ENCODE peak calls at places on chromosomes 11 and 22, in eight cellular contexts. One of them, this sample, is unnamed. For H3K4me1 and H3K36me3, the result is how much of the 10 kb centered on the place peaks cover.

GRCh38 chr11:98531576-98531975 is 489.2 kb upstream of the CNTN5 start:
- DNase-seq in effector memory CD4-positive, alpha-beta T cell: no peak
- DNase-seq in neuronal stem cell: no peak
- DNase-seq in ovary: no peak
- DNase-seq in aorta: no peak
- DNase-seq in IMR-90: no peak
- DNase-seq in right lobe of liver: no peak
- DNase-seq in BE2C: no peak
- DNase-seq in this sample: no peak

GRCh38 chr22:21778705-21779363 is 43.2 kb upstream of the YPEL1 start:
- DNase-seq in IMR-90: peak
- DNase-seq in effector memory CD4-positive, alpha-beta T cell: no peak
- DNase-seq in neuronal stem cell: no peak
- DNase-seq in ovary: no peak
- DNase-seq in right lobe of liver: no peak
- DNase-seq in aorta: no peak
- DNase-seq in BE2C: no peak
- DNase-seq in this sample: no peak

GRCh38 chr11:61733120-61733978 is 19.1 kb upstream of the MYRF start:
- DNase-seq in IMR-90: peak
- DNase-seq in aorta: peak
- DNase-seq in BE2C: peak
- DNase-seq in right lobe of liver: peak
- DNase-seq in neuronal stem cell: peak
- DNase-seq in effector memory CD4-positive, alpha-beta T cell: peak
- DNase-seq in ovary: peak
- DNase-seq in this sample: peak

GRCh38 chr11:32052218-32052617 is 38.7 kb upstream of the RCN1 start:
- DNase-seq in ovary: peak
- DNase-seq in aorta: peak
- DNase-seq in right lobe of liver: peak
- DNase-seq in effector memory CD4-positive, alpha-beta T cell: peak
- DNase-seq in neuronal stem cell: peak
- DNase-seq in BE2C: peak
- DNase-seq in IMR-90: peak
- DNase-seq in this sample: peak

GRCh38 chr11:63870351-63871197 is 31.7 kb downstream of the MARK2 start:
- DNase-seq in neuronal stem cell: no peak
- DNase-seq in effector memory CD4-positive, alpha-beta T cell: no peak
- DNase-seq in IMR-90: peak
- DNase-seq in right lobe of liver: no peak
- DNase-seq in aorta: no peak
- DNase-seq in ovary: no peak
- DNase-seq in BE2C: no peak
- DNase-seq in this sample: no peak

GRCh38 chr11:44854146-44854545 is 96.5 kb downstream of the TP53I11 start:
- DNase-seq in IMR-90: no peak
- DNase-seq in effector memory CD4-positive, alpha-beta T cell: no peak
- DNase-seq in right lobe of liver: no peak
- DNase-seq in ovary: no peak
- DNase-seq in neuronal stem cell: no peak
- DNase-seq in BE2C: no peak
- DNase-seq in aorta: no peak
- DNase-seq in this sample: no peak

GRCh38 chr11:120183701-120184141 is 27.1 kb upstream of the OAF start:
- DNase-seq in right lobe of liver: no peak
- DNase-seq in BE2C: no peak
- DNase-seq in aorta: no peak
- DNase-seq in IMR-90: no peak
- DNase-seq in effector memory CD4-positive, alpha-beta T cell: no peak
- DNase-seq in ovary: no peak
- DNase-seq in neuronal stem cell: no peak
- DNase-seq in this sample: no peak

GRCh38 chr11:124081496-124081895 is 33.8 kb upstream of the VWA5A start:
- DNase-seq in aorta: no peak
- DNase-seq in effector memory CD4-positive, alpha-beta T cell: no peak
- DNase-seq in ovary: no peak
- DNase-seq in BE2C: no peak
- DNase-seq in IMR-90: no peak
- DNase-seq in right lobe of liver: no peak
- DNase-seq in neuronal stem cell: no peak
- DNase-seq in this sample: no peak

GRCh38 chr11:297666-298405 is 1.5 kb downstream of the IFITM5 start:
- DNase-seq in effector memory CD4-positive, alpha-beta T cell: peak
- DNase-seq in aorta: peak
- DNase-seq in neuronal stem cell: no peak
- DNase-seq in right lobe of liver: peak
- DNase-seq in IMR-90: no peak
- DNase-seq in BE2C: no peak
- DNase-seq in ovary: no peak
- DNase-seq in this sample: no peak

GRCh38 chr11:115503083-115503885 is 931 bp downstream of the CADM1 start:
- DNase-seq in BE2C: peak
- DNase-seq in right lobe of liver: peak
- DNase-seq in effector memory CD4-positive, alpha-beta T cell: no peak
- DNase-seq in aorta: peak
- DNase-seq in ovary: peak
- DNase-seq in IMR-90: peak
- DNase-seq in neuronal stem cell: peak
- DNase-seq in this sample: peak

GRCh38 chr11:103228807-103229206 is 119.6 kb downstream of the DYNC2H1 start:
- DNase-seq in aorta: no peak
- DNase-seq in BE2C: peak
- DNase-seq in right lobe of liver: no peak
- DNase-seq in neuronal stem cell: no peak
- DNase-seq in effector memory CD4-positive, alpha-beta T cell: no peak
- DNase-seq in ovary: no peak
- DNase-seq in IMR-90: no peak
- DNase-seq in this sample: no peak

GRCh38 chr11:16989554-16989953 is 24.7 kb downstream of the PLEKHA7 start:
- DNase-seq in ovary: no peak
- DNase-seq in IMR-90: no peak
- DNase-seq in right lobe of liver: no peak
- DNase-seq in BE2C: peak
- DNase-seq in effector memory CD4-positive, alpha-beta T cell: no peak
- DNase-seq in neuronal stem cell: no peak
- DNase-seq in aorta: no peak
- DNase-seq in this sample: no peak

GRCh38 chr11:73308963-73309960 is 1.2 kb downstream of the ARHGEF17 start:
- DNase-seq in right lobe of liver: peak
- DNase-seq in aorta: peak
- DNase-seq in IMR-90: peak
- DNase-seq in effector memory CD4-positive, alpha-beta T cell: no peak
- DNase-seq in neuronal stem cell: peak
- DNase-seq in BE2C: peak
- DNase-seq in ovary: peak
- DNase-seq in this sample: peak

GRCh38 chr11:46675949-46676348 is 24.5 kb downstream of the ARHGAP1 start:
- DNase-seq in BE2C: no peak
- DNase-seq in aorta: peak
- DNase-seq in ovary: no peak
- DNase-seq in neuronal stem cell: no peak
- DNase-seq in right lobe of liver: no peak
- DNase-seq in effector memory CD4-positive, alpha-beta T cell: no peak
- DNase-seq in IMR-90: no peak
- DNase-seq in this sample: no peak

GRCh38 chr11:46676436-46677158 is 23.8 kb downstream of the ARHGAP1 start:
- DNase-seq in right lobe of liver: peak
- DNase-seq in neuronal stem cell: no peak
- DNase-seq in IMR-90: no peak
- DNase-seq in aorta: peak
- DNase-seq in effector memory CD4-positive, alpha-beta T cell: no peak
- DNase-seq in BE2C: no peak
- DNase-seq in ovary: no peak
- DNase-seq in this sample: no peak

GRCh38 chr11:46675288-46675851 is 25.0 kb downstream of the ARHGAP1 start:
- DNase-seq in BE2C: no peak
- DNase-seq in ovary: peak
- DNase-seq in neuronal stem cell: no peak
- DNase-seq in right lobe of liver: peak
- DNase-seq in effector memory CD4-positive, alpha-beta T cell: no peak
- DNase-seq in aorta: peak
- DNase-seq in IMR-90: peak
- DNase-seq in this sample: peak

GRCh38 chr11:46673713-46674462 is 26.5 kb downstream of the ARHGAP1 start:
- DNase-seq in ovary: no peak
- DNase-seq in aorta: peak
- DNase-seq in IMR-90: no peak
- DNase-seq in right lobe of liver: no peak
- DNase-seq in neuronal stem cell: no peak
- DNase-seq in effector memory CD4-positive, alpha-beta T cell: no peak
- DNase-seq in BE2C: no peak
- DNase-seq in this sample: peak

GRCh38 chr11:46674463-46675287 is 25.7 kb downstream of the ARHGAP1 start:
- DNase-seq in effector memory CD4-positive, alpha-beta T cell: no peak
- DNase-seq in IMR-90: peak
- DNase-seq in aorta: peak
- DNase-seq in ovary: peak
- DNase-seq in neuronal stem cell: peak
- DNase-seq in right lobe of liver: no peak
- DNase-seq in BE2C: peak
- DNase-seq in this sample: peak
- H3K4me3 ChIP-seq in effector memory CD4-positive, alpha-beta T cell: no peak
- H3K4me3 ChIP-seq in IMR-90: no peak
- H3K4me3 ChIP-seq in aorta: no peak
- H3K4me3 ChIP-seq in ovary: no peak
- H3K4me3 ChIP-seq in neuronal stem cell: no peak
- H3K4me3 ChIP-seq in right lobe of liver: no peak
- H3K4me3 ChIP-seq in BE2C: no peak
- H3K4me3 ChIP-seq in this sample: no peak

GRCh38 chr11:1531961-1532586 is 40.0 kb downstream of the DUSP8 start:
- DNase-seq in right lobe of liver: no peak
- DNase-seq in IMR-90: no peak
- DNase-seq in BE2C: peak
- DNase-seq in neuronal stem cell: no peak
- DNase-seq in ovary: no peak
- DNase-seq in aorta: peak
- DNase-seq in effector memory CD4-positive, alpha-beta T cell: no peak
- DNase-seq in this sample: no peak

GRCh38 chr11:1532606-1533341 is 39.3 kb downstream of the DUSP8 start:
- DNase-seq in ovary: no peak
- DNase-seq in aorta: no peak
- DNase-seq in neuronal stem cell: no peak
- DNase-seq in right lobe of liver: no peak
- DNase-seq in BE2C: no peak
- DNase-seq in effector memory CD4-positive, alpha-beta T cell: no peak
- DNase-seq in IMR-90: no peak
- DNase-seq in this sample: no peak

GRCh38 chr11:1534171-1534570 is 37.9 kb downstream of the DUSP8 start:
- DNase-seq in BE2C: no peak
- DNase-seq in aorta: no peak
- DNase-seq in IMR-90: no peak
- DNase-seq in right lobe of liver: no peak
- DNase-seq in ovary: no peak
- DNase-seq in neuronal stem cell: no peak
- DNase-seq in effector memory CD4-positive, alpha-beta T cell: no peak
- DNase-seq in this sample: no peak

GRCh38 chr11:1534682-1535081 is 37.4 kb downstream of the DUSP8 start:
- DNase-seq in IMR-90: peak
- DNase-seq in effector memory CD4-positive, alpha-beta T cell: no peak
- DNase-seq in ovary: no peak
- DNase-seq in neuronal stem cell: no peak
- DNase-seq in aorta: peak
- DNase-seq in right lobe of liver: no peak
- DNase-seq in BE2C: no peak
- DNase-seq in this sample: no peak

DNA sequence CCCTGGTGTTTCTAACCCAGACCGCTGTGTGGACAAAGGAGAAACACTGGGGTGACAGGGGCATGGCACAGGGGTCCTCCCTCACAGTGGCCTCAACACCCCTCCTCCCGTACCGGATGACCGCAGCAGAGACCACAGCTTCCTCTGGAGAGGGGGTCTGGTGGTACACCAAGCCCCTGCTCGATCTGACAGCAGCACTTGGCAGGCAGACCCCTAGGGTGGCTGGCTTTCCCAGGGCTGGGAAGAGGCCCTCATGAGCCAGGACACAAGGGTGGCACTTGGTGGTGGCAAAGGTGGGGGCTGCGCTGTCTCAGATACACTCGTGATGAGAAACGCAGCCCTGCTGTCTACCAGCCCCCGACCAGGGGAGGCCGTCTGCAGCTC is 38.7 kb downstream of the DUSP8 start:
- DNase-seq in BE2C: no peak
- DNase-seq in neuronal stem cell: no peak
- DNase-seq in IMR-90: no peak
- DNase-seq in effector memory CD4-positive, alpha-beta T cell: no peak
- DNase-seq in aorta: no peak
- DNase-seq in ovary: no peak
- DNase-seq in right lobe of liver: no peak
- DNase-seq in this sample: no peak
- H3K4me1 ChIP-seq in BE2C: under half
- H3K4me1 ChIP-seq in neuronal stem cell: under half
- H3K4me1 ChIP-seq in IMR-90: under half
- H3K4me1 ChIP-seq in effector memory CD4-positive, alpha-beta T cell: under half
- H3K4me1 ChIP-seq in aorta: under half
- H3K4me1 ChIP-seq in ovary: under half
- H3K4me1 ChIP-seq in right lobe of liver: under half
- H3K4me1 ChIP-seq in this sample: half or more

DNA sequence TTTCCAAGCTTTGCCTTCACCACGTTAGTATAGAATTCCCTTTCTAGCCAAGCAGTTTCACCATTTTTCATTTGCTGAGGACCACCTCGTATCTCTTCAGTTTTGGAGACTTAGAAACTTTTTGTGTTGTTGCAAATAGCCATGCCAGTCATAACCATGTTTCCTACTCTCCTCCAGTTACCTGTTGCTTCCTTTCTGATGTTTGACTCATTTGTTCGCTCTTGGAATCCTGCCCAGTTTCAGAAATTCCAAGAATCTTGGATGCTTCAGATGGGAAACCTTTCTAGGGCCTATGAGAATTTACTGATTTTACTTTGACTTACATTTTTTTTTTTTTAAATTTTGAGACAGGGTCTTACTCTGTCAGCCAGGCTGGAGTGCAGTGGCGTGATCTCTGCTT is 65.4 kb downstream of the PPP6R3 start:
- DNase-seq in IMR-90: peak
- DNase-seq in ovary: no peak
- DNase-seq in right lobe of liver: no peak
- DNase-seq in effector memory CD4-positive, alpha-beta T cell: no peak
- DNase-seq in aorta: no peak
- DNase-seq in neuronal stem cell: no peak
- DNase-seq in BE2C: no peak
- DNase-seq in this sample: no peak
- H3K36me3 ChIP-seq in IMR-90: under half
- H3K36me3 ChIP-seq in ovary: under half
- H3K36me3 ChIP-seq in right lobe of liver: under half
- H3K36me3 ChIP-seq in effector memory CD4-positive, alpha-beta T cell: under half
- H3K36me3 ChIP-seq in aorta: under half
- H3K36me3 ChIP-seq in neuronal stem cell: half or more
- H3K36me3 ChIP-seq in BE2C: half or more
- H3K36me3 ChIP-seq in this sample: under half

DNA sequence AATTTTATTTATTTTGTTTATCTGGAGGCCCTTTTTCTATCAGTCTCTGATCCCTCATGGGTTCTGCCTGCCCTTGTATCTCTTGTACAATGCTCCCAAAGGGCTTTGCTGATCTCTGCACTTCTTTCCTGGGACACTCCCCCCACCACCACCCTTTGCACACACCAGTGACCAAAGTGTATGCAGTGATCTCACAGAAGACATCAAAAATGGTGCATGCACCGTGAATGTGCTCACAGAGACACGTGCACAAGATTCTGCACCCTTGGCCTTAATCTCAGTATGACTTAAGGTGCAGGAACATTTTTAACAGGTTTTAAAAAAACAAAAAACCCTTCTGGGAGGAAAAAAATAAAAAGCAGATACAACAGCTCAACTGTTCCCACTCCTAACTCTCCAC is 12.2 kb upstream of the ADSL start:
- DNase-seq in aorta: no peak
- DNase-seq in ovary: no peak
- DNase-seq in IMR-90: no peak
- DNase-seq in BE2C: no peak
- DNase-seq in neuronal stem cell: no peak
- DNase-seq in right lobe of liver: no peak
- DNase-seq in effector memory CD4-positive, alpha-beta T cell: no peak
- DNase-seq in this sample: no peak
- H3K4me3 ChIP-seq in aorta: no peak
- H3K4me3 ChIP-seq in ovary: no peak
- H3K4me3 ChIP-seq in IMR-90: no peak
- H3K4me3 ChIP-seq in BE2C: no peak
- H3K4me3 ChIP-seq in neuronal stem cell: no peak
- H3K4me3 ChIP-seq in right lobe of liver: no peak
- H3K4me3 ChIP-seq in effector memory CD4-positive, alpha-beta T cell: no peak
- H3K4me3 ChIP-seq in this sample: no peak